ENCODE peak calls at places on chromosomes 4 and X, in ten cellular contexts. One of them, this sample, is unnamed.

GRCh38 chrX:56783996-56784620 is 55.1 kb downstream of the NBDY start:
- DNase-seq in fibroblast of lung: no peak
- DNase-seq in pancreas: peak
- DNase-seq in omental fat pad: no peak
- DNase-seq in upper lobe of right lung: peak
- DNase-seq in PC-3: no peak
- DNase-seq in endodermal cell: no peak
- DNase-seq in GM12865: no peak
- DNase-seq in cardiac fibroblast: no peak
- DNase-seq in AG09319: no peak
- DNase-seq in this sample: peak

GRCh38 chr4:77795339-77795738 is 23.8 kb downstream of the CNOT6L start:
- DNase-seq in fibroblast of lung: no peak
- DNase-seq in pancreas: no peak
- DNase-seq in omental fat pad: no peak
- DNase-seq in upper lobe of right lung: no peak
- DNase-seq in PC-3: no peak
- DNase-seq in endodermal cell: no peak
- DNase-seq in GM12865: no peak
- DNase-seq in cardiac fibroblast: no peak
- DNase-seq in AG09319: no peak
- DNase-seq in this sample: no peak

GRCh38 chr4:184784628-184785257 is 41.0 kb downstream of the ACSL1 start:
- DNase-seq in fibroblast of lung: no peak
- DNase-seq in pancreas: no peak
- DNase-seq in omental fat pad: no peak
- DNase-seq in upper lobe of right lung: no peak
- DNase-seq in PC-3: no peak
- DNase-seq in endodermal cell: no peak
- DNase-seq in GM12865: no peak
- DNase-seq in cardiac fibroblast: no peak
- DNase-seq in AG09319: no peak
- DNase-seq in this sample: no peak

GRCh38 chr4:163164591-163164990 is 2.1 kb downstream of the NAF1 start:
- DNase-seq in fibroblast of lung: no peak
- DNase-seq in pancreas: no peak
- DNase-seq in omental fat pad: no peak
- DNase-seq in upper lobe of right lung: no peak
- DNase-seq in PC-3: no peak
- DNase-seq in endodermal cell: no peak
- DNase-seq in GM12865: peak
- DNase-seq in cardiac fibroblast: peak
- DNase-seq in AG09319: no peak
- DNase-seq in this sample: no peak

GRCh38 chrX:112628288-112628687 is 51.5 kb downstream of the LHFPL1 start:
- DNase-seq in fibroblast of lung: no peak
- DNase-seq in pancreas: no peak
- DNase-seq in omental fat pad: no peak
- DNase-seq in upper lobe of right lung: no peak
- DNase-seq in PC-3: no peak
- DNase-seq in endodermal cell: no peak
- DNase-seq in GM12865: no peak
- DNase-seq in cardiac fibroblast: no peak
- DNase-seq in AG09319: no peak
- DNase-seq in this sample: no peak

GRCh38 chr4:154908168-154908567 is 127.1 kb downstream of the RBM46 start:
- DNase-seq in fibroblast of lung: no peak
- DNase-seq in pancreas: no peak
- DNase-seq in omental fat pad: no peak
- DNase-seq in upper lobe of right lung: no peak
- DNase-seq in PC-3: peak
- DNase-seq in endodermal cell: no peak
- DNase-seq in GM12865: no peak
- DNase-seq in cardiac fibroblast: no peak
- DNase-seq in AG09319: no peak
- DNase-seq in this sample: no peak

GRCh38 chr4:150217804-150218203 is 139.6 kb downstream of the DCLK2 start:
- DNase-seq in fibroblast of lung: no peak
- DNase-seq in pancreas: no peak
- DNase-seq in omental fat pad: no peak
- DNase-seq in upper lobe of right lung: no peak
- DNase-seq in PC-3: no peak
- DNase-seq in endodermal cell: no peak
- DNase-seq in GM12865: no peak
- DNase-seq in cardiac fibroblast: no peak
- DNase-seq in AG09319: no peak
- DNase-seq in this sample: no peak

GRCh38 chrX:66200050-66200664 is 36.1 kb downstream of the HEPH start:
- DNase-seq in fibroblast of lung: no peak
- DNase-seq in pancreas: no peak
- DNase-seq in omental fat pad: no peak
- DNase-seq in upper lobe of right lung: no peak
- DNase-seq in PC-3: no peak
- DNase-seq in endodermal cell: no peak
- DNase-seq in GM12865: peak
- DNase-seq in cardiac fibroblast: no peak
- DNase-seq in AG09319: no peak
- DNase-seq in this sample: no peak

GRCh38 chrX:120253784-120254183 is 3.2 kb downstream of the ZBTB33 start:
- DNase-seq in fibroblast of lung: no peak
- DNase-seq in pancreas: no peak
- DNase-seq in omental fat pad: no peak
- DNase-seq in upper lobe of right lung: no peak
- DNase-seq in PC-3: no peak
- DNase-seq in endodermal cell: no peak
- DNase-seq in GM12865: no peak
- DNase-seq in cardiac fibroblast: no peak
- DNase-seq in AG09319: no peak
- DNase-seq in this sample: no peak

GRCh38 chrX:120244735-120245498 is 5.7 kb upstream of the ZBTB33 start:
- DNase-seq in fibroblast of lung: peak
- DNase-seq in pancreas: peak
- DNase-seq in omental fat pad: no peak
- DNase-seq in upper lobe of right lung: peak
- DNase-seq in PC-3: peak
- DNase-seq in endodermal cell: peak
- DNase-seq in GM12865: peak
- DNase-seq in cardiac fibroblast: peak
- DNase-seq in AG09319: peak
- DNase-seq in this sample: no peak

GRCh38 chrX:120251471-120252011 is 929 bp downstream of the ZBTB33 start:
- DNase-seq in fibroblast of lung: peak
- DNase-seq in pancreas: no peak
- DNase-seq in omental fat pad: no peak
- DNase-seq in upper lobe of right lung: peak
- DNase-seq in PC-3: peak
- DNase-seq in endodermal cell: peak
- DNase-seq in GM12865: peak
- DNase-seq in cardiac fibroblast: peak
- DNase-seq in AG09319: no peak
- DNase-seq in this sample: no peak

DNA sequence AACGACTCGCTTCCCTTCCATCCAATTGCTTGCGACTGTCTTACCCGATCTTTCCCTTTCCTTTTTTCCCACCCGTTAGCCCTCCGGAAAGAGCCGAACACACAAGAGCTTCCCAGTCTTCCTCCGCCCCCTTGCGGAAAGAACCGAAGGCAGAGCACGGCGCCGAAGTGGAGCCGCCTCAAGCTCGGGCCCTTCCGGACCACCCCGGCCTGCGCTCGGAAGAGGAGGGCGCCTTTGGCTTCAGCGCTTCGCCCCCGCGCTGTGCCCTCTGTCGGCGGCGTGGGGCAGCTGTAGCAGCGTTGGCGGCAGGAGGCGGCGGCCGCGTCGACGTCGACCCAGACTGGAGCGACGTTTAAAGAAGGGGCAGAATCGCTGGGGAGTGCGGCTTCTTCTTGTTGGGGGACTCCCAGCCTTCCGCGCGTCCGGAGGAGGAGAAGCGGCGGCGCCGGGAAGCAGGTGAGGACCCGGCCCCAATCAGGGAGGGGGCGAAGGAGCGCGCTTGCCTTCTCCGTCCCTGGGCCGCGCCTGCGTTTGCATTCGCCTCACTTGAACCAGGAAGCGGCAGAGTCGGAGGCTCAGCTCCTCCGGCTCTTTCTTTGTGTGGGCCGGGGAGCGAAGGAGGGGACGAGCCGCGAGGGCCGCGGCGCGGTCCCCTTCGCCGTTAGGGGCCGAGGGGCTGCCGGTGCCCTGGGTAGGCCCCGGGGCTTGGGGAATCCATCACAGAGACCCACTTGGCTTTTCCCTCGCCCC is at the start of gene ZBTB33:
- DNase-seq in fibroblast of lung: peak
- DNase-seq in pancreas: peak
- DNase-seq in omental fat pad: peak
- DNase-seq in upper lobe of right lung: peak
- DNase-seq in PC-3: peak
- DNase-seq in endodermal cell: peak
- DNase-seq in GM12865: peak
- DNase-seq in cardiac fibroblast: peak
- DNase-seq in AG09319: peak
- DNase-seq in this sample: peak
- TF ChIP-seq CTCF in fibroblast of lung: peak
- TF ChIP-seq CTCF in pancreas: peak
- TF ChIP-seq CTCF in omental fat pad: no peak
- TF ChIP-seq CTCF in upper lobe of right lung: peak
- TF ChIP-seq CTCF in PC-3: peak
- TF ChIP-seq CTCF in endodermal cell: peak
- TF ChIP-seq CTCF in GM12865: peak
- TF ChIP-seq CTCF in cardiac fibroblast: peak
- TF ChIP-seq CTCF in AG09319: peak
- TF ChIP-seq CTCF in this sample: peak

DNA sequence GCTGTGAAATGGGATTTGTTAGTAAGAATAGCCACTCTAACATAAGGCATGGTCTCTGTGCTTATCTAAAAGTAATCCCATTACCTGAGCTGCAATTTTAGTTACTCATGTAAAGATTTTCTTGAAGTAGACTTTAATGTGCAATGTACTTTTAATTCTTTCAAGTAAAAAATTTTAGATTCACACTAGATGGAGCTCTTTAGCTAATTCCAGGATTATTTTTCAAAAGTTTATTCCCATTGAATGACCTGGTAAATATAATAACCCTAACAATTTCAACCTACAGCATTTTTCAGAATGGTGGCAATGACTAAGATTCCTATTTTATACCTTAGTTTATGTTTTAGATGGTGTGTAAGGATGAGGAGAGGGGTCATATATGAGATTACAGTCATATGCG is 18.1 kb downstream of the USP38 start:
- DNase-seq in fibroblast of lung: peak
- DNase-seq in pancreas: no peak
- DNase-seq in omental fat pad: no peak
- DNase-seq in upper lobe of right lung: no peak
- DNase-seq in PC-3: peak
- DNase-seq in endodermal cell: no peak
- DNase-seq in GM12865: no peak
- DNase-seq in cardiac fibroblast: peak
- DNase-seq in AG09319: no peak
- DNase-seq in this sample: no peak
- TF ChIP-seq CTCF in fibroblast of lung: no peak
- TF ChIP-seq CTCF in pancreas: no peak
- TF ChIP-seq CTCF in omental fat pad: no peak
- TF ChIP-seq CTCF in upper lobe of right lung: peak
- TF ChIP-seq CTCF in PC-3: peak
- TF ChIP-seq CTCF in endodermal cell: peak
- TF ChIP-seq CTCF in GM12865: no peak
- TF ChIP-seq CTCF in cardiac fibroblast: peak
- TF ChIP-seq CTCF in AG09319: peak
- TF ChIP-seq CTCF in this sample: peak

GRCh38 chrX:115913575-115913974 is 257.0 kb upstream of the AGTR2 start:
- DNase-seq in fibroblast of lung: no peak
- DNase-seq in pancreas: no peak
- DNase-seq in omental fat pad: no peak
- DNase-seq in upper lobe of right lung: no peak
- DNase-seq in PC-3: no peak
- DNase-seq in endodermal cell: no peak
- DNase-seq in GM12865: peak
- DNase-seq in cardiac fibroblast: no peak
- DNase-seq in AG09319: no peak
- DNase-seq in this sample: no peak
- TF ChIP-seq CTCF in fibroblast of lung: no peak
- TF ChIP-seq CTCF in pancreas: no peak
- TF ChIP-seq CTCF in omental fat pad: no peak
- TF ChIP-seq CTCF in upper lobe of right lung: no peak
- TF ChIP-seq CTCF in PC-3: no peak
- TF ChIP-seq CTCF in endodermal cell: no peak
- TF ChIP-seq CTCF in GM12865: no peak
- TF ChIP-seq CTCF in cardiac fibroblast: no peak
- TF ChIP-seq CTCF in AG09319: no peak
- TF ChIP-seq CTCF in this sample: no peak

GRCh38 chr4:88531549-88531948 is 8.0 kb upstream of the PYURF start:
- DNase-seq in fibroblast of lung: peak
- DNase-seq in pancreas: no peak
- DNase-seq in omental fat pad: no peak
- DNase-seq in upper lobe of right lung: no peak
- DNase-seq in PC-3: no peak
- DNase-seq in endodermal cell: no peak
- DNase-seq in GM12865: no peak
- DNase-seq in cardiac fibroblast: no peak
- DNase-seq in AG09319: no peak
- DNase-seq in this sample: no peak

GRCh38 chr4:88533088-88533790 is 9.7 kb upstream of the PYURF start:
- DNase-seq in fibroblast of lung: peak
- DNase-seq in pancreas: no peak
- DNase-seq in omental fat pad: no peak
- DNase-seq in upper lobe of right lung: no peak
- DNase-seq in PC-3: peak
- DNase-seq in endodermal cell: peak
- DNase-seq in GM12865: no peak
- DNase-seq in cardiac fibroblast: peak
- DNase-seq in AG09319: no peak
- DNase-seq in this sample: no peak

GRCh38 chr4:88526221-88526815 is 2.7 kb upstream of the PYURF start:
- DNase-seq in fibroblast of lung: peak
- DNase-seq in pancreas: no peak
- DNase-seq in omental fat pad: no peak
- DNase-seq in upper lobe of right lung: no peak
- DNase-seq in PC-3: peak
- DNase-seq in endodermal cell: no peak
- DNase-seq in GM12865: no peak
- DNase-seq in cardiac fibroblast: peak
- DNase-seq in AG09319: no peak
- DNase-seq in this sample: no peak

GRCh38 chr4:88527787-88528186 is 4.2 kb upstream of the PYURF start:
- DNase-seq in fibroblast of lung: no peak
- DNase-seq in pancreas: no peak
- DNase-seq in omental fat pad: no peak
- DNase-seq in upper lobe of right lung: no peak
- DNase-seq in PC-3: no peak
- DNase-seq in endodermal cell: no peak
- DNase-seq in GM12865: peak
- DNase-seq in cardiac fibroblast: no peak
- DNase-seq in AG09319: no peak
- DNase-seq in this sample: no peak

DNA sequence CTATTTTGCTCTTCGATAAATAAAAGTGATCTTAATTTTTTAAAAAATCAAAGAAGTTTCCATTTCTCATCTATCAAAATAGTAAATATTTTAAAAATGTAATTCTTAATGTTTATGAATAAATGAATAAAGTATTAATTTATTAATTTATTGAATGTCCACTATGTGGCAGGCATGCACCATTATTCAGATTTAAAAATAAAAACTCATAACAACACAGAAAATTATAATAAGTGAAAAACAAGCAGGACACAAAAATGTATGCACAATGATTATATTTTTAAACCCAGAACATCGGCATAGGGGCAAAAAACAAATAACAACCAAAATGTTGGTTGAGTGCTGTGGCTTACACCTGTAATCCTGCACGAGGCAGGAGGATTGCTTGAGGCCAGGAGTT is 5.3 kb upstream of the PYURF start:
- DNase-seq in fibroblast of lung: peak
- DNase-seq in pancreas: no peak
- DNase-seq in omental fat pad: no peak
- DNase-seq in upper lobe of right lung: no peak
- DNase-seq in PC-3: no peak
- DNase-seq in endodermal cell: no peak
- DNase-seq in GM12865: no peak
- DNase-seq in cardiac fibroblast: peak
- DNase-seq in AG09319: no peak
- DNase-seq in this sample: no peak
- TF ChIP-seq CTCF in fibroblast of lung: no peak
- TF ChIP-seq CTCF in pancreas: no peak
- TF ChIP-seq CTCF in omental fat pad: no peak
- TF ChIP-seq CTCF in upper lobe of right lung: no peak
- TF ChIP-seq CTCF in PC-3: peak
- TF ChIP-seq CTCF in endodermal cell: no peak
- TF ChIP-seq CTCF in GM12865: no peak
- TF ChIP-seq CTCF in cardiac fibroblast: peak
- TF ChIP-seq CTCF in AG09319: no peak
- TF ChIP-seq CTCF in this sample: peak

This sample was measured in chondrocyte.